ENCODE peak calls at places on chromosome 10, in five cellular contexts. Z is OCI-LY7, P is fibroblast of lung, U is H1, J is GM23248. D is an unnamed sample.
A peak's percentile ranks its signal among the peaks of the same experiment; 100 is the strongest.

GRCh38 chr10:100025528-100026070 is 15.9 kb upstream of the DNMBP start:
- DNase-seq in Z (no peak), P (no peak), U (no peak), J (peak; percentile 13), D (no peak)

GRCh38 chr10:127337801-127338200 is 141.4 kb upstream of the INSYN2A start:
- DNase-seq in Z (no peak), P (no peak), U (no peak), J (peak; percentile 13), D (no peak)

GRCh38 chr10:80603516-80603915 is 65.8 kb downstream of the SH2D4B start:
- DNase-seq in Z (no peak), P (no peak), U (no peak), J (no peak), D (no peak)

GRCh38 chr10:976316-976715 is 11.9 kb upstream of the GTPBP4 start:
- DNase-seq in Z (no peak), P (no peak), U (no peak), J (no peak), D (no peak)

GRCh38 chr10:105950410-105950809 is 1214.1 kb downstream of the SORCS1 start:
- DNase-seq in Z (peak; percentile 60), P (peak; percentile 14), U (no peak), J (peak; percentile 63), D (peak; percentile 38)

GRCh38 chr10:11345224-11346054 is 266.0 kb downstream of the USP6NL start:
- DNase-seq in Z (peak; percentile 26), P (no peak), U (peak; percentile 51), J (peak; percentile 21), D (no peak)

GRCh38 chr10:15609291-15609690 is 110.4 kb downstream of the ITGA8 start:
- DNase-seq in Z (no peak), P (no peak), U (no peak), J (peak; percentile 48), D (no peak)

GRCh38 chr10:54139819-54140428 is 661.1 kb downstream of the PCDH15 start:
- DNase-seq in Z (peak; percentile 17), P (no peak), U (no peak), J (no peak), D (no peak)

GRCh38 chr10:87850742-87851205 is 12.6 kb downstream of the KLLN start:
- DNase-seq in Z (peak; percentile 81), P (peak; percentile 70), U (no peak), J (peak; percentile 79), D (peak; percentile 44)

GRCh38 chr10:96618648-96619047 is 31.8 kb upstream of the TM9SF3 start:
- DNase-seq in Z (no peak), P (peak; percentile 27), U (no peak), J (peak; percentile 44), D (no peak)

GRCh38 chr10:5545778-5546710 is 21.3 kb downstream of the CALML3 start:
- DNase-seq in Z (no peak), P (peak; percentile 91), U (no peak), J (no peak), D (peak; percentile 98)

GRCh38 chr10:36647540-36647939 is 477.9 kb upstream of the ANKRD30A start:
- DNase-seq in Z (no peak), P (no peak), U (no peak), J (no peak), D (no peak)

GRCh38 chr10:17599089-17599488 is 18.1 kb downstream of the HACD1 start:
- DNase-seq in Z (no peak), P (peak; percentile 42), U (no peak), J (peak; percentile 28), D (no peak)

GRCh38 chr10:80090120-80090519 is 11.7 kb downstream of the TMEM254 start:
- DNase-seq in Z (no peak), P (no peak), U (no peak), J (no peak), D (no peak)

GRCh38 chr10:116665541-116666125 is 44.9 kb downstream of the PNLIPRP2 start:
- DNase-seq in Z (no peak), P (peak; percentile 62), U (no peak), J (peak; percentile 59), D (peak; percentile 87)

GRCh38 chr10:133103311-133103910 is 15.7 kb downstream of the ADGRA1 start:
- DNase-seq in Z (no peak), P (no peak), U (no peak), J (no peak), D (no peak)

DNA sequence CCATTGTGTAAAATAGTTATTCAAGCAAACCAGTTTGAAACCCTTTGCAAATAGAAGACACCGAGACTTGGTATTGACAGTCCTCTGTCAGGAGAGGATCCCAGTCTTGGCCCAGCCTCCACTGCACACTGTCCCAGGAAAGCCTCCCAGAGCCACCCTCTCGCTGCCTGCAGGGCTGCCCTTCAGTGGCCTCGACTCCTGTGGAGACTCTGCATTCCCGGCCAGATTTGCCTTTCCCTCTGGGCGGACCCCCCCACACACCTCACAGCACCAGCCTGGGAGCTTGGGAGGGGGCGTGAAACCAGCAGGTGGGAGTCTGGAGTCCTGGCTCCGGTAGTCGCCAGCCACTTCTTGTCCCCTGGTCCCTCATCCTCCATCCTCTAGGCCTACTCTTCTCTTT is 48.7 kb downstream of the GRK5 start:
- DNase-seq in Z (no peak), P (no peak), U (no peak), J (no peak), D (no peak)
- H3K79me2 ChIP-seq in Z (no peaks in the 10 kb centered on the region), P (peaks cover 71% of the 10 kb centered on the region), U (no peaks in the 10 kb centered on the region), J (peaks cover 60% of the 10 kb centered on the region), D (no peaks in the 10 kb centered on the region)

DNA sequence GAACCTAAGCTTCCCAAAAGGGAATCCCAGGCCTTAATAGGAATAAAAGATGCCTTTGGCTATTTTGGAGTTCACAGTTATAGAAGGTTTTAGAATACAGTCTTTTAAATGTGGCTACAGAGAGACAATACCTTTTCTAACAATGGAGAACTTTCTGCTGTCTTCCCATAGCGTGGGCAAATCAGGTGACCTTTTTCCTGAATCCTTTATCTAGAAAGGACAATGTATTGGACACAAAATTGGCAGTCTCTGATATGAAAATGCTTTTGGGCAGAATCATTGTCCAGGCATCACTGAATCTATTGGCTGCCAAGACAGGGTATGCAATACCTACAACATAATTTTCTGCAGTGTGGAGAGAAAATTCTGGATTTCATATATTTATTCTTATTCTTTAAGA is 7.8 kb upstream of the ABLIM1 start:
- DNase-seq in Z (no peak), P (peak; percentile 34), U (no peak), J (no peak), D (no peak)
- H3K27ac ChIP-seq in Z (no peak overlapping the region), P (no peak overlapping the region), U (no peak overlapping the region), J (no peak overlapping the region), D (no peak overlapping the region)

DNA sequence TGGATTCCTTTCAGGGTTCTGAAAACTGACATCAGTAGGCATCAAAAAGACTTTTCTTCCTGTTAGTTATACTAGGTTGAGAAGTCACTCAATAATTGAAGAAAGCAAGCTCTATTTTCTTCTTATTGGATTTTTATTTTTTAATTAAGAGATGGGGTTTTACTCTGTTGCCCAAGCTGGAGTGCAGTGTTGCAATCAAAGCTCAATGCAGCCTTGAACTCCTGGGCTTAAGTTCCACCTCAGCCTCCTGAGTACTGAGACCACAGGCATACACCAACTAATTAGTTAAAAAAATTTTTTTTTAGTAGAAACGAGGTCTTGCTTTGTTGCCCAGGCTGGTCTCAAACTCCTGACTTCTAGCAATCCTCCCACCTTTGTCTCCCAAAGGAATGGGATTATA is 28.0 kb downstream of the PIP4K2A start:
- DNase-seq in Z (no peak), P (no peak), U (no peak), J (no peak), D (no peak)
- H3K79me2 ChIP-seq in Z (peaks cover 4% of the 10 kb centered on the region), P (peaks cover 31% of the 10 kb centered on the region), U (peaks cover 85% of the 10 kb centered on the region), J (peaks cover 91% of the 10 kb centered on the region), D (peaks cover 79% of the 10 kb centered on the region)

DNA sequence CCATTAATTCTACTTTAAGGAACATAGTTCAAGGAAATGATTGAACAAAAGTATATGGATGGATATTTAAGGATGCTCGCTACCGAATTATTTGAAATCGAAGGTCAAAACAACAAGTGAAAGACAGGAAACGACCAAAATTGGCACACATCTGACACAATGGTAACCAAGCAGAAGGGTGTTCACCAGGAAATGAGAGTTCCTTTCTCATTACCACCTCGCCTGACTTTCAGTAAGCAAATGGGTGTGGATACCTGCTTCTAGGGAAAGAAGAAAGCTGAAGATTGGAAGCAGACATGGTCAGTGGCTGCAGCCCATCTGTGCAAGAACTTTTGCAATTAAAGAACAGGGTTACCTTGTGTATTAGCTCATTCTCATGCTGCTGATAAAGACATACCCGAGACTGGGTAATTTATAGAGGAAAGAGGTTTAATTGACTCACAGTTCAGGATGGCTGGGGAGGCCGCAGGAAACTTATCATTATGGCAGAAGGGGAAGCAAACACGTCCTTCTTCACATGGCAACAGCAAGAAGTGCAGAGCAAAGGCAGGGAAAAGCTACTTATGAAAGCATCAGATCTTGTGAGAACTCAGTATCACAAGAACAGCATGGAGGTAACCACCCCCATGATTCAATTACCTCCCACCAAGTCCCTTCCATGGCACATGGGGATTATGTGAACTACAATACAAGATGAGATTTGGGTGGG is 6.2 kb upstream of the TMEM273 start:
- DNase-seq in Z (peak; percentile 41), P (no peak), U (no peak), J (no peak), D (no peak)
- H3K27ac ChIP-seq in Z (no peak overlapping the region), P (no peak overlapping the region), U (no peak overlapping the region), J (no peak overlapping the region), D (no peak overlapping the region)

GRCh38 chr10:22674215-22674930 is 40.0 kb downstream of the PIP4K2A start:
- DNase-seq in Z (no peak), P (peak; percentile 38), U (no peak), J (peak; percentile 71), D (peak; percentile 50)

GRCh38 chr10:22673785-22674184 is 40.6 kb downstream of the PIP4K2A start:
- DNase-seq in Z (no peak), P (no peak), U (no peak), J (no peak), D (no peak)

GRCh38 chr10:22669163-22669711 is 45.1 kb downstream of the PIP4K2A start:
- DNase-seq in Z (no peak), P (no peak), U (no peak), J (no peak), D (no peak)

GRCh38 chr10:22670796-22671195 is 43.6 kb downstream of the PIP4K2A start:
- DNase-seq in Z (no peak), P (peak; percentile 68), U (no peak), J (peak; percentile 87), D (no peak)

DNA sequence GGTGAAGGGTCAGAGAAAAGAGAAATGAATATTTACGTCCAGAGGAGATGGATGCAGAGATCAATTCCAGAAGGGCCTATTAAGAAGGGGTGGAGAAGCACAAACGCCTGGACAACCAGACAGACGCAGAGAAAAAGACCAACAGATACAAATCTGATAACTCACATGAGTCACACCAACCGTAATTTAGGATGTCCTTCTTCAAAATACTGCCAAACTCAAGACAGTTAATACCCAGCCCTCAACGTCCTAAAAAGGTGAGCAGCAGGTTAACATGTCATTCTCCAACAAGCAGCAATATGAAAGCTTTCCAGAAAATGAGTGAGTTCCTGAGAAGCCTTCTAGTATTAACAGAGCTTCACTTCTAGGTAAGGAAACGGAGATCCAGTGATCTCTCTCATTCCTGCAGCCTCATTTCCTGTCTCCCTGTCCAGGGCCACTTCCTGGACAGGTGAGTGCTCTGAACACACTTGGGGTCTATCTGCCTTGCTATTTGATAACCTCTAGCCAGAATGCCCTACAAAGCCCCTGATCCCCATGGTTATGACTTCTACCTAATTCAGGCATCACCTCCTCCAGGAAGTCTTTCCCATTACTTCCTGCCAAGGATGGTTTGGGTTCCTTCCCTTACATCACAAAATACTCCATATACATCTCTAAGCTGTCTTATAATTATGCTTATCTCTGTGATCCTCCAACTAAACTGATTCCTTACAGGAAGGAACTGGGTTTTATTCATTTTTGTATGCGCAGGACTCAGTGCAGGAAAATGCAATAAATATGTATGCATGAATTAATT is 41.6 kb downstream of the PIP4K2A start:
- DNase-seq in Z (no peak), P (peak; percentile 10), U (no peak), J (no peak), D (no peak)
- H3K79me2 ChIP-seq in Z (peaks cover 4% of the 10 kb centered on the region), P (peaks cover 47% of the 10 kb centered on the region), U (peaks cover 99% of the 10 kb centered on the region), J (peaks cover 100% of the 10 kb centered on the region), D (peaks cover 75% of the 10 kb centered on the region)